ENCODE peak calls at places on chromosomes 16 and 17, in ten cellular contexts. One of them, this sample, is unnamed.

GRCh38 chr17:62662855-62663254 is 35.4 kb downstream of the MRC2 start:
- DNase-seq in effector CD4-positive, alpha-beta T cell: no peak
- DNase-seq in body of pancreas: no peak
- DNase-seq in foreskin melanocyte: no peak
- DNase-seq in cardiac fibroblast: no peak
- DNase-seq in CD4-positive, alpha-beta memory T cell: no peak
- DNase-seq in stimulated activated CD4-positive, alpha-beta T cell treated with anti-CD3 and anti-CD28 coated beads, Interleukin-1b, Interleukin-23, amount 100 ng/mL, for 4 hours: no peak
- DNase-seq in NCI-H1694 treated with DMSO at 0.1 percent for 48 hours: no peak
- DNase-seq in tibial artery: no peak
- DNase-seq in mucosa of gallbladder: no peak
- DNase-seq in this sample: no peak

GRCh38 chr16:67415872-67416793 is at the start of gene ZDHHC1:
- DNase-seq in effector CD4-positive, alpha-beta T cell: no peak
- DNase-seq in body of pancreas: peak; percentile 70
- DNase-seq in foreskin melanocyte: peak; percentile 46
- DNase-seq in cardiac fibroblast: peak; percentile 64
- DNase-seq in CD4-positive, alpha-beta memory T cell: peak; percentile 28
- DNase-seq in stimulated activated CD4-positive, alpha-beta T cell treated with anti-CD3 and anti-CD28 coated beads, Interleukin-1b, Interleukin-23, amount 100 ng/mL, for 4 hours: peak; percentile 16
- DNase-seq in NCI-H1694 treated with DMSO at 0.1 percent for 48 hours: peak; percentile 26
- DNase-seq in tibial artery: peak; percentile 60
- DNase-seq in mucosa of gallbladder: peak; percentile 64
- DNase-seq in this sample: peak; percentile 63

GRCh38 chr17:39751016-39751543 is 13.3 kb downstream of the GRB7 start:
- DNase-seq in effector CD4-positive, alpha-beta T cell: no peak
- DNase-seq in body of pancreas: no peak
- DNase-seq in foreskin melanocyte: no peak
- DNase-seq in cardiac fibroblast: no peak
- DNase-seq in CD4-positive, alpha-beta memory T cell: no peak
- DNase-seq in stimulated activated CD4-positive, alpha-beta T cell treated with anti-CD3 and anti-CD28 coated beads, Interleukin-1b, Interleukin-23, amount 100 ng/mL, for 4 hours: no peak
- DNase-seq in NCI-H1694 treated with DMSO at 0.1 percent for 48 hours: no peak
- DNase-seq in tibial artery: no peak
- DNase-seq in mucosa of gallbladder: no peak
- DNase-seq in this sample: no peak

GRCh38 chr17:19706791-19707727 is 9.3 kb downstream of the SLC47A2 start:
- DNase-seq in effector CD4-positive, alpha-beta T cell: no peak
- DNase-seq in body of pancreas: no peak
- DNase-seq in foreskin melanocyte: no peak
- DNase-seq in cardiac fibroblast: no peak
- DNase-seq in CD4-positive, alpha-beta memory T cell: no peak
- DNase-seq in stimulated activated CD4-positive, alpha-beta T cell treated with anti-CD3 and anti-CD28 coated beads, Interleukin-1b, Interleukin-23, amount 100 ng/mL, for 4 hours: no peak
- DNase-seq in NCI-H1694 treated with DMSO at 0.1 percent for 48 hours: peak; percentile 90
- DNase-seq in tibial artery: no peak
- DNase-seq in mucosa of gallbladder: no peak
- DNase-seq in this sample: no peak

GRCh38 chr16:4327782-4328579 is 12.1 kb downstream of the GLIS2 start:
- DNase-seq in effector CD4-positive, alpha-beta T cell: peak; percentile 30
- DNase-seq in body of pancreas: peak; percentile 89
- DNase-seq in foreskin melanocyte: peak; percentile 38
- DNase-seq in cardiac fibroblast: peak; percentile 81
- DNase-seq in CD4-positive, alpha-beta memory T cell: peak; percentile 43
- DNase-seq in stimulated activated CD4-positive, alpha-beta T cell treated with anti-CD3 and anti-CD28 coated beads, Interleukin-1b, Interleukin-23, amount 100 ng/mL, for 4 hours: peak; percentile 40
- DNase-seq in NCI-H1694 treated with DMSO at 0.1 percent for 48 hours: no peak
- DNase-seq in tibial artery: peak; percentile 78
- DNase-seq in mucosa of gallbladder: peak; percentile 81
- DNase-seq in this sample: peak; percentile 86

GRCh38 chr16:50476486-50477260 is 71.5 kb upstream of the NKD1 start:
- DNase-seq in effector CD4-positive, alpha-beta T cell: no peak
- DNase-seq in body of pancreas: no peak
- DNase-seq in foreskin melanocyte: no peak
- DNase-seq in cardiac fibroblast: no peak
- DNase-seq in CD4-positive, alpha-beta memory T cell: no peak
- DNase-seq in stimulated activated CD4-positive, alpha-beta T cell treated with anti-CD3 and anti-CD28 coated beads, Interleukin-1b, Interleukin-23, amount 100 ng/mL, for 4 hours: no peak
- DNase-seq in NCI-H1694 treated with DMSO at 0.1 percent for 48 hours: peak; percentile 46
- DNase-seq in tibial artery: no peak
- DNase-seq in mucosa of gallbladder: no peak
- DNase-seq in this sample: no peak

GRCh38 chr17:75832652-75833400 is 11.4 kb downstream of the UNC13D start:
- DNase-seq in effector CD4-positive, alpha-beta T cell: no peak
- DNase-seq in body of pancreas: no peak
- DNase-seq in foreskin melanocyte: no peak
- DNase-seq in cardiac fibroblast: no peak
- DNase-seq in CD4-positive, alpha-beta memory T cell: peak; percentile 32
- DNase-seq in stimulated activated CD4-positive, alpha-beta T cell treated with anti-CD3 and anti-CD28 coated beads, Interleukin-1b, Interleukin-23, amount 100 ng/mL, for 4 hours: no peak
- DNase-seq in NCI-H1694 treated with DMSO at 0.1 percent for 48 hours: no peak
- DNase-seq in tibial artery: no peak
- DNase-seq in mucosa of gallbladder: no peak
- DNase-seq in this sample: no peak

GRCh38 chr17:42706732-42707131 is 24.4 kb downstream of the CNTNAP1 start:
- DNase-seq in effector CD4-positive, alpha-beta T cell: peak; percentile 24
- DNase-seq in body of pancreas: no peak
- DNase-seq in foreskin melanocyte: no peak
- DNase-seq in cardiac fibroblast: no peak
- DNase-seq in CD4-positive, alpha-beta memory T cell: peak; percentile 79
- DNase-seq in stimulated activated CD4-positive, alpha-beta T cell treated with anti-CD3 and anti-CD28 coated beads, Interleukin-1b, Interleukin-23, amount 100 ng/mL, for 4 hours: peak; percentile 25
- DNase-seq in NCI-H1694 treated with DMSO at 0.1 percent for 48 hours: no peak
- DNase-seq in tibial artery: no peak
- DNase-seq in mucosa of gallbladder: no peak
- DNase-seq in this sample: no peak

GRCh38 chr16:58589311-58589890 is 40.2 kb downstream of the CNOT1 start:
- DNase-seq in effector CD4-positive, alpha-beta T cell: no peak
- DNase-seq in body of pancreas: no peak
- DNase-seq in foreskin melanocyte: no peak
- DNase-seq in cardiac fibroblast: no peak
- DNase-seq in CD4-positive, alpha-beta memory T cell: no peak
- DNase-seq in stimulated activated CD4-positive, alpha-beta T cell treated with anti-CD3 and anti-CD28 coated beads, Interleukin-1b, Interleukin-23, amount 100 ng/mL, for 4 hours: no peak
- DNase-seq in NCI-H1694 treated with DMSO at 0.1 percent for 48 hours: no peak
- DNase-seq in tibial artery: no peak
- DNase-seq in mucosa of gallbladder: no peak
- DNase-seq in this sample: no peak

GRCh38 chr17:66098040-66098439 is 93.9 kb downstream of the CEP112 start:
- DNase-seq in effector CD4-positive, alpha-beta T cell: no peak
- DNase-seq in body of pancreas: no peak
- DNase-seq in foreskin melanocyte: no peak
- DNase-seq in cardiac fibroblast: peak; percentile 19
- DNase-seq in CD4-positive, alpha-beta memory T cell: no peak
- DNase-seq in stimulated activated CD4-positive, alpha-beta T cell treated with anti-CD3 and anti-CD28 coated beads, Interleukin-1b, Interleukin-23, amount 100 ng/mL, for 4 hours: no peak
- DNase-seq in NCI-H1694 treated with DMSO at 0.1 percent for 48 hours: no peak
- DNase-seq in tibial artery: no peak
- DNase-seq in mucosa of gallbladder: no peak
- DNase-seq in this sample: no peak

GRCh38 chr17:50361561-50362480 is 11.2 kb downstream of the MRPL27 start:
- DNase-seq in effector CD4-positive, alpha-beta T cell: peak; percentile 41
- DNase-seq in body of pancreas: peak; percentile 81
- DNase-seq in foreskin melanocyte: peak; percentile 56
- DNase-seq in cardiac fibroblast: peak; percentile 79
- DNase-seq in CD4-positive, alpha-beta memory T cell: peak; percentile 64
- DNase-seq in stimulated activated CD4-positive, alpha-beta T cell treated with anti-CD3 and anti-CD28 coated beads, Interleukin-1b, Interleukin-23, amount 100 ng/mL, for 4 hours: peak; percentile 39
- DNase-seq in NCI-H1694 treated with DMSO at 0.1 percent for 48 hours: peak; percentile 78
- DNase-seq in tibial artery: peak; percentile 55
- DNase-seq in mucosa of gallbladder: peak; percentile 60
- DNase-seq in this sample: peak; percentile 81

GRCh38 chr16:9256196-9256595 is 164.8 kb downstream of the HAPSTR1 start:
- DNase-seq in effector CD4-positive, alpha-beta T cell: no peak
- DNase-seq in body of pancreas: peak; percentile 56
- DNase-seq in foreskin melanocyte: no peak
- DNase-seq in cardiac fibroblast: no peak
- DNase-seq in CD4-positive, alpha-beta memory T cell: no peak
- DNase-seq in stimulated activated CD4-positive, alpha-beta T cell treated with anti-CD3 and anti-CD28 coated beads, Interleukin-1b, Interleukin-23, amount 100 ng/mL, for 4 hours: no peak
- DNase-seq in NCI-H1694 treated with DMSO at 0.1 percent for 48 hours: no peak
- DNase-seq in tibial artery: no peak
- DNase-seq in mucosa of gallbladder: no peak
- DNase-seq in this sample: no peak

GRCh38 chr16:80285089-80285488 is 255.7 kb upstream of the DYNLRB2 start:
- DNase-seq in effector CD4-positive, alpha-beta T cell: no peak
- DNase-seq in body of pancreas: no peak
- DNase-seq in foreskin melanocyte: no peak
- DNase-seq in cardiac fibroblast: peak; percentile 81
- DNase-seq in CD4-positive, alpha-beta memory T cell: no peak
- DNase-seq in stimulated activated CD4-positive, alpha-beta T cell treated with anti-CD3 and anti-CD28 coated beads, Interleukin-1b, Interleukin-23, amount 100 ng/mL, for 4 hours: no peak
- DNase-seq in NCI-H1694 treated with DMSO at 0.1 percent for 48 hours: no peak
- DNase-seq in tibial artery: no peak
- DNase-seq in mucosa of gallbladder: no peak
- DNase-seq in this sample: no peak

GRCh38 chr17:82926081-82926480 is 86.3 kb upstream of the ZNF750 start:
- DNase-seq in effector CD4-positive, alpha-beta T cell: no peak
- DNase-seq in body of pancreas: no peak
- DNase-seq in foreskin melanocyte: no peak
- DNase-seq in cardiac fibroblast: no peak
- DNase-seq in CD4-positive, alpha-beta memory T cell: no peak
- DNase-seq in stimulated activated CD4-positive, alpha-beta T cell treated with anti-CD3 and anti-CD28 coated beads, Interleukin-1b, Interleukin-23, amount 100 ng/mL, for 4 hours: no peak
- DNase-seq in NCI-H1694 treated with DMSO at 0.1 percent for 48 hours: no peak
- DNase-seq in tibial artery: no peak
- DNase-seq in mucosa of gallbladder: no peak
- DNase-seq in this sample: no peak

GRCh38 chr16:62954144-62955032 is 918.1 kb upstream of the CDH8 start:
- DNase-seq in effector CD4-positive, alpha-beta T cell: no peak
- DNase-seq in body of pancreas: no peak
- DNase-seq in foreskin melanocyte: no peak
- DNase-seq in cardiac fibroblast: no peak
- DNase-seq in CD4-positive, alpha-beta memory T cell: no peak
- DNase-seq in stimulated activated CD4-positive, alpha-beta T cell treated with anti-CD3 and anti-CD28 coated beads, Interleukin-1b, Interleukin-23, amount 100 ng/mL, for 4 hours: no peak
- DNase-seq in NCI-H1694 treated with DMSO at 0.1 percent for 48 hours: no peak
- DNase-seq in tibial artery: no peak
- DNase-seq in mucosa of gallbladder: no peak
- DNase-seq in this sample: no peak

GRCh38 chr16:70644763-70645597 is 1.4 kb upstream of the IL34 start:
- DNase-seq in effector CD4-positive, alpha-beta T cell: no peak
- DNase-seq in body of pancreas: no peak
- DNase-seq in foreskin melanocyte: no peak
- DNase-seq in cardiac fibroblast: no peak
- DNase-seq in CD4-positive, alpha-beta memory T cell: no peak
- DNase-seq in stimulated activated CD4-positive, alpha-beta T cell treated with anti-CD3 and anti-CD28 coated beads, Interleukin-1b, Interleukin-23, amount 100 ng/mL, for 4 hours: no peak
- DNase-seq in NCI-H1694 treated with DMSO at 0.1 percent for 48 hours: no peak
- DNase-seq in tibial artery: no peak
- DNase-seq in mucosa of gallbladder: no peak
- DNase-seq in this sample: no peak

GRCh38 chr16:4377573-4378146 is 6.0 kb downstream of the VASN start:
- DNase-seq in effector CD4-positive, alpha-beta T cell: no peak
- DNase-seq in body of pancreas: peak; percentile 45
- DNase-seq in foreskin melanocyte: no peak
- DNase-seq in cardiac fibroblast: no peak
- DNase-seq in CD4-positive, alpha-beta memory T cell: no peak
- DNase-seq in stimulated activated CD4-positive, alpha-beta T cell treated with anti-CD3 and anti-CD28 coated beads, Interleukin-1b, Interleukin-23, amount 100 ng/mL, for 4 hours: no peak
- DNase-seq in NCI-H1694 treated with DMSO at 0.1 percent for 48 hours: no peak
- DNase-seq in tibial artery: no peak
- DNase-seq in mucosa of gallbladder: no peak
- DNase-seq in this sample: no peak

GRCh38 chr17:45087496-45087975 is 26.4 kb downstream of the NMT1 start:
- DNase-seq in effector CD4-positive, alpha-beta T cell: no peak
- DNase-seq in body of pancreas: no peak
- DNase-seq in foreskin melanocyte: no peak
- DNase-seq in cardiac fibroblast: peak; percentile 50
- DNase-seq in CD4-positive, alpha-beta memory T cell: no peak
- DNase-seq in stimulated activated CD4-positive, alpha-beta T cell treated with anti-CD3 and anti-CD28 coated beads, Interleukin-1b, Interleukin-23, amount 100 ng/mL, for 4 hours: no peak
- DNase-seq in NCI-H1694 treated with DMSO at 0.1 percent for 48 hours: no peak
- DNase-seq in tibial artery: peak; percentile 57
- DNase-seq in mucosa of gallbladder: no peak
- DNase-seq in this sample: no peak

GRCh38 chr17:75970011-75970523 is 8.9 kb downstream of the ACOX1 start:
- DNase-seq in effector CD4-positive, alpha-beta T cell: no peak
- DNase-seq in body of pancreas: peak; percentile 20
- DNase-seq in foreskin melanocyte: no peak
- DNase-seq in cardiac fibroblast: peak; percentile 62
- DNase-seq in CD4-positive, alpha-beta memory T cell: no peak
- DNase-seq in stimulated activated CD4-positive, alpha-beta T cell treated with anti-CD3 and anti-CD28 coated beads, Interleukin-1b, Interleukin-23, amount 100 ng/mL, for 4 hours: no peak
- DNase-seq in NCI-H1694 treated with DMSO at 0.1 percent for 48 hours: no peak
- DNase-seq in tibial artery: no peak
- DNase-seq in mucosa of gallbladder: no peak
- DNase-seq in this sample: no peak

GRCh38 chr17:65688307-65688706 is 126.9 kb upstream of the AXIN2 start:
- DNase-seq in effector CD4-positive, alpha-beta T cell: no peak
- DNase-seq in body of pancreas: no peak
- DNase-seq in foreskin melanocyte: no peak
- DNase-seq in cardiac fibroblast: no peak
- DNase-seq in CD4-positive, alpha-beta memory T cell: no peak
- DNase-seq in stimulated activated CD4-positive, alpha-beta T cell treated with anti-CD3 and anti-CD28 coated beads, Interleukin-1b, Interleukin-23, amount 100 ng/mL, for 4 hours: no peak
- DNase-seq in NCI-H1694 treated with DMSO at 0.1 percent for 48 hours: no peak
- DNase-seq in tibial artery: no peak
- DNase-seq in mucosa of gallbladder: no peak
- DNase-seq in this sample: no peak

GRCh38 chr17:81666092-81666341 is 388 bp downstream of the OXLD1 start:
- DNase-seq in effector CD4-positive, alpha-beta T cell: no peak
- DNase-seq in body of pancreas: no peak
- DNase-seq in foreskin melanocyte: no peak
- DNase-seq in cardiac fibroblast: no peak
- DNase-seq in CD4-positive, alpha-beta memory T cell: no peak
- DNase-seq in stimulated activated CD4-positive, alpha-beta T cell treated with anti-CD3 and anti-CD28 coated beads, Interleukin-1b, Interleukin-23, amount 100 ng/mL, for 4 hours: no peak
- DNase-seq in NCI-H1694 treated with DMSO at 0.1 percent for 48 hours: no peak
- DNase-seq in tibial artery: no peak
- DNase-seq in mucosa of gallbladder: no peak
- DNase-seq in this sample: no peak

GRCh38 chr17:3914319-3914685 is 2.0 kb downstream of the P2RX1 start:
- DNase-seq in effector CD4-positive, alpha-beta T cell: no peak
- DNase-seq in body of pancreas: no peak
- DNase-seq in foreskin melanocyte: no peak
- DNase-seq in cardiac fibroblast: no peak
- DNase-seq in CD4-positive, alpha-beta memory T cell: no peak
- DNase-seq in stimulated activated CD4-positive, alpha-beta T cell treated with anti-CD3 and anti-CD28 coated beads, Interleukin-1b, Interleukin-23, amount 100 ng/mL, for 4 hours: no peak
- DNase-seq in NCI-H1694 treated with DMSO at 0.1 percent for 48 hours: no peak
- DNase-seq in tibial artery: no peak
- DNase-seq in mucosa of gallbladder: no peak
- DNase-seq in this sample: peak; percentile 91

GRCh38 chr17:51947160-51947559 is 211.4 kb downstream of the CA10 start:
- DNase-seq in effector CD4-positive, alpha-beta T cell: no peak
- DNase-seq in body of pancreas: no peak
- DNase-seq in foreskin melanocyte: no peak
- DNase-seq in cardiac fibroblast: no peak
- DNase-seq in CD4-positive, alpha-beta memory T cell: no peak
- DNase-seq in stimulated activated CD4-positive, alpha-beta T cell treated with anti-CD3 and anti-CD28 coated beads, Interleukin-1b, Interleukin-23, amount 100 ng/mL, for 4 hours: no peak
- DNase-seq in NCI-H1694 treated with DMSO at 0.1 percent for 48 hours: no peak
- DNase-seq in tibial artery: no peak
- DNase-seq in mucosa of gallbladder: no peak
- DNase-seq in this sample: no peak

GRCh38 chr17:10673318-10673717 is 16.2 kb upstream of the MYH3 start:
- DNase-seq in effector CD4-positive, alpha-beta T cell: no peak
- DNase-seq in body of pancreas: no peak
- DNase-seq in foreskin melanocyte: no peak
- DNase-seq in cardiac fibroblast: no peak
- DNase-seq in CD4-positive, alpha-beta memory T cell: no peak
- DNase-seq in stimulated activated CD4-positive, alpha-beta T cell treated with anti-CD3 and anti-CD28 coated beads, Interleukin-1b, Interleukin-23, amount 100 ng/mL, for 4 hours: no peak
- DNase-seq in NCI-H1694 treated with DMSO at 0.1 percent for 48 hours: no peak
- DNase-seq in tibial artery: no peak
- DNase-seq in mucosa of gallbladder: no peak
- DNase-seq in this sample: no peak

GRCh38 chr17:67671492-67671891 is 46.2 kb upstream of the NOL11 start:
- DNase-seq in effector CD4-positive, alpha-beta T cell: no peak
- DNase-seq in body of pancreas: no peak
- DNase-seq in foreskin melanocyte: no peak
- DNase-seq in cardiac fibroblast: no peak
- DNase-seq in CD4-positive, alpha-beta memory T cell: no peak
- DNase-seq in stimulated activated CD4-positive, alpha-beta T cell treated with anti-CD3 and anti-CD28 coated beads, Interleukin-1b, Interleukin-23, amount 100 ng/mL, for 4 hours: no peak
- DNase-seq in NCI-H1694 treated with DMSO at 0.1 percent for 48 hours: peak; percentile 24
- DNase-seq in tibial artery: no peak
- DNase-seq in mucosa of gallbladder: no peak
- DNase-seq in this sample: no peak

GRCh38 chr17:511833-512251 is 159.2 kb upstream of the RPH3AL start:
- DNase-seq in effector CD4-positive, alpha-beta T cell: no peak
- DNase-seq in body of pancreas: no peak
- DNase-seq in foreskin melanocyte: no peak
- DNase-seq in cardiac fibroblast: peak; percentile 64
- DNase-seq in CD4-positive, alpha-beta memory T cell: no peak
- DNase-seq in stimulated activated CD4-positive, alpha-beta T cell treated with anti-CD3 and anti-CD28 coated beads, Interleukin-1b, Interleukin-23, amount 100 ng/mL, for 4 hours: no peak
- DNase-seq in NCI-H1694 treated with DMSO at 0.1 percent for 48 hours: no peak
- DNase-seq in tibial artery: no peak
- DNase-seq in mucosa of gallbladder: no peak
- DNase-seq in this sample: no peak

GRCh38 chr16:9096416-9096952 is 5.0 kb downstream of the HAPSTR1 start:
- DNase-seq in effector CD4-positive, alpha-beta T cell: no peak
- DNase-seq in body of pancreas: no peak
- DNase-seq in foreskin melanocyte: no peak
- DNase-seq in cardiac fibroblast: no peak
- DNase-seq in CD4-positive, alpha-beta memory T cell: no peak
- DNase-seq in stimulated activated CD4-positive, alpha-beta T cell treated with anti-CD3 and anti-CD28 coated beads, Interleukin-1b, Interleukin-23, amount 100 ng/mL, for 4 hours: no peak
- DNase-seq in NCI-H1694 treated with DMSO at 0.1 percent for 48 hours: no peak
- DNase-seq in tibial artery: no peak
- DNase-seq in mucosa of gallbladder: no peak
- DNase-seq in this sample: no peak

GRCh38 chr16:27237229-27238015 is 31.1 kb downstream of the NSMCE1 start:
- DNase-seq in effector CD4-positive, alpha-beta T cell: peak; percentile 61
- DNase-seq in body of pancreas: peak; percentile 46
- DNase-seq in foreskin melanocyte: no peak
- DNase-seq in cardiac fibroblast: peak; percentile 18
- DNase-seq in CD4-positive, alpha-beta memory T cell: peak; percentile 75
- DNase-seq in stimulated activated CD4-positive, alpha-beta T cell treated with anti-CD3 and anti-CD28 coated beads, Interleukin-1b, Interleukin-23, amount 100 ng/mL, for 4 hours: peak; percentile 70
- DNase-seq in NCI-H1694 treated with DMSO at 0.1 percent for 48 hours: peak; percentile 14
- DNase-seq in tibial artery: no peak
- DNase-seq in mucosa of gallbladder: peak; percentile 41
- DNase-seq in this sample: peak; percentile 63

This sample was measured in B cell.